ENCODE peak calls at places on chromosomes 12 and 14, in eight cellular contexts. J is NCI-H1694; A is stimulated activated CD4-positive, alpha-beta T cell treated with anti-CD3 and anti-CD28 coated beads, Interleukin-15, amount 100 ng/mL, for 24 hours; O is MG63; I is renal cortical epithelial cell; K is mucosa of descending colon; D is mammary epithelial cell; Z is Ammon's horn. M is an unnamed sample.

GRCh38 chr14:64495252-64495651 is 8.4 kb downstream of the ZBTB25 start:
- DNase-seq in J (no peak), A (no peak), O (no peak), I (no peak), K (no peak), D (no peak), Z (no peak), M (no peak)

GRCh38 chr14:34128665-34129064 is 177.8 kb upstream of the EGLN3 start:
- DNase-seq in J (no peak), A (no peak), O (no peak), I (no peak), K (no peak), D (no peak), Z (peak; percentile 5), M (no peak)

GRCh38 chr12:39145175-39145999 is 240.0 kb upstream of the CPNE8 start:
- DNase-seq in J (no peak), A (peak; percentile 71), O (peak; percentile 84), I (peak; percentile 2), K (peak; percentile 68), D (peak; percentile 36), Z (peak; percentile 21), M (no peak)

GRCh38 chr12:110883251-110883650 is 36.5 kb downstream of the CCDC63 start:
- DNase-seq in J (no peak), A (no peak), O (no peak), I (no peak), K (no peak), D (no peak), Z (no peak), M (no peak)

GRCh38 chr12:81974762-81975161 is 215.6 kb upstream of the PPFIA2 start:
- DNase-seq in J (no peak), A (no peak), O (no peak), I (no peak), K (no peak), D (no peak), Z (no peak), M (no peak)

GRCh38 chr14:71985538-71986234 is 53.5 kb downstream of the RGS6 start:
- DNase-seq in J (no peak), A (no peak), O (peak; percentile 23), I (no peak), K (no peak), D (no peak), Z (no peak), M (no peak)

GRCh38 chr12:193282-193681 is 20.7 kb downstream of the SLC6A12 start:
- DNase-seq in J (no peak), A (no peak), O (no peak), I (no peak), K (no peak), D (no peak), Z (peak; percentile 46), M (no peak)

GRCh38 chr14:64705406-64706118 is 1.3 kb downstream of the PLEKHG3 start:
- DNase-seq in J (no peak), A (no peak), O (no peak), I (no peak), K (peak; percentile 64), D (peak; percentile 63), Z (peak; percentile 74), M (no peak)

GRCh38 chr14:101072070-101072469 is 168.5 kb upstream of the RTL1 start:
- DNase-seq in J (no peak), A (no peak), O (no peak), I (no peak), K (no peak), D (no peak), Z (no peak), M (no peak)

GRCh38 chr12:28939427-28939826 is 209.7 kb upstream of the FAR2 start:
- DNase-seq in J (no peak), A (no peak), O (no peak), I (no peak), K (no peak), D (peak; percentile 8), Z (no peak), M (no peak)